ENCODE peak calls at places on chromosomes 6 and 20, in seven cellular contexts. D is stomach, G is ovary, J is Peyer's patch, V is right lobe of liver, K is upper lobe of left lung, W is GM12878. E is an unnamed sample. For H3K36me3 and H3K4me1, the result is how much of the 10 kb centered on the place peaks cover.

GRCh38 chr6:155418017-155418749 is 37.5 kb downstream of the NOX3 start:
- DNase-seq in D (no peak), G (no peak), J (peak), V (no peak), K (no peak), W (peak), E (no peak)

GRCh38 chr20:1900321-1900791 is 5.1 kb downstream of the SIRPA start:
- DNase-seq in D (peak), G (peak), J (peak), V (no peak), K (no peak), W (no peak), E (no peak)

GRCh38 chr6:144343736-144344428 is 58.7 kb downstream of the UTRN start:
- DNase-seq in D (peak), G (no peak), J (peak), V (no peak), K (no peak), W (peak), E (no peak)

GRCh38 chr6:36616888-36617521 is 22.8 kb downstream of the SRSF3 start:
- DNase-seq in D (peak), G (no peak), J (no peak), V (peak), K (peak), W (no peak), E (peak)

GRCh38 chr6:5541751-5542432 is 280.6 kb downstream of the FARS2 start:
- DNase-seq in D (no peak), G (no peak), J (no peak), V (no peak), K (no peak), W (no peak), E (no peak)

GRCh38 chr6:135182120-135182992 is 1.2 kb downstream of the MYB start:
- DNase-seq in D (peak), G (no peak), J (peak), V (peak), K (peak), W (no peak), E (no peak)

GRCh38 chr6:27146706-27147507 is 100.6 kb upstream of the PRSS16 start:
- DNase-seq in D (peak), G (peak), J (peak), V (peak), K (peak), W (peak), E (peak)

GRCh38 chr6:7107578-7108195 is at the start of gene RREB1:
- DNase-seq in D (peak), G (peak), J (peak), V (peak), K (peak), W (no peak), E (peak)

GRCh38 chr6:114090626-114091025 is 119.7 kb upstream of the HDAC2 start:
- DNase-seq in D (no peak), G (no peak), J (no peak), V (no peak), K (no peak), W (no peak), E (no peak)

GRCh38 chr6:5213851-5214507 is 46.8 kb downstream of the LYRM4 start:
- DNase-seq in D (no peak), G (no peak), J (no peak), V (no peak), K (peak), W (no peak), E (no peak)

GRCh38 chr6:8837343-8837742 is 402.0 kb upstream of the SLC35B3 start:
- DNase-seq in D (no peak), G (no peak), J (no peak), V (no peak), K (no peak), W (no peak), E (no peak)

GRCh38 chr6:85460951-85461805 is 11.3 kb downstream of the NT5E start:
- DNase-seq in D (no peak), G (peak), J (peak), V (no peak), K (no peak), W (peak), E (no peak)

GRCh38 chr20:19207541-19207940 is 4.9 kb upstream of the SLC24A3 start:
- DNase-seq in D (no peak), G (no peak), J (no peak), V (no peak), K (no peak), W (no peak), E (no peak)

GRCh38 chr20:8144282-8145245 is 12.5 kb downstream of the PLCB1 start:
- DNase-seq in D (no peak), G (no peak), J (no peak), V (peak), K (no peak), W (no peak), E (no peak)

GRCh38 chr20:53943522-53944291 is 126.7 kb downstream of the BCAS1 start:
- DNase-seq in D (no peak), G (no peak), J (no peak), V (no peak), K (no peak), W (no peak), E (no peak)

GRCh38 chr6:36827261-36828079 is 11.8 kb downstream of the CPNE5 start:
- DNase-seq in D (no peak), G (peak), J (no peak), V (peak), K (no peak), W (no peak), E (no peak)

GRCh38 chr6:156617376-156617775 is 159.8 kb upstream of the ARID1B start:
- DNase-seq in D (peak), G (no peak), J (no peak), V (no peak), K (no peak), W (no peak), E (no peak)

GRCh38 chr6:31721351-31722020 is at the start of gene LY6G6C:
- DNase-seq in D (no peak), G (no peak), J (no peak), V (no peak), K (no peak), W (no peak), E (no peak)

GRCh38 chr6:134999107-134999506 is 49.2 kb upstream of the ALDH8A1 start:
- DNase-seq in D (no peak), G (no peak), J (no peak), V (no peak), K (no peak), W (no peak), E (no peak)

GRCh38 chr20:2300420-2300819 is 4.6 kb downstream of the TGM3 start:
- DNase-seq in D (peak), G (no peak), J (no peak), V (peak), K (no peak), W (no peak), E (no peak)

GRCh38 chr6:11012976-11013375 is 31.1 kb downstream of the ELOVL2 start:
- DNase-seq in D (no peak), G (no peak), J (no peak), V (no peak), K (no peak), W (no peak), E (no peak)

GRCh38 chr6:34248198-34248726 is 544 bp downstream of the SMIM29 start:
- DNase-seq in D (peak), G (peak), J (peak), V (peak), K (peak), W (no peak), E (peak)

GRCh38 chr20:12827796-12828406 is 180.9 kb upstream of the SPTLC3 start:
- DNase-seq in D (no peak), G (no peak), J (no peak), V (no peak), K (no peak), W (no peak), E (no peak)

GRCh38 chr6:100426241-100426640 is 38.5 kb downstream of the SIM1 start:
- DNase-seq in D (no peak), G (no peak), J (no peak), V (no peak), K (no peak), W (no peak), E (no peak)

GRCh38 chr6:96784650-96785049 is 52.6 kb downstream of the GPR63 start:
- DNase-seq in D (no peak), G (no peak), J (no peak), V (no peak), K (no peak), W (no peak), E (no peak)

GRCh38 chr6:167825759-167826229 is 917 bp upstream of the AFDN start:
- DNase-seq in D (peak), G (peak), J (peak), V (peak), K (peak), W (no peak), E (peak)

GRCh38 chr6:90098025-90098474 is 198.6 kb downstream of the BACH2 start:
- DNase-seq in D (no peak), G (peak), J (peak), V (no peak), K (no peak), W (no peak), E (peak)

GRCh38 chr6:142841915-142842314 is 103.1 kb downstream of the HIVEP2 start:
- DNase-seq in D (no peak), G (no peak), J (no peak), V (no peak), K (no peak), W (no peak), E (no peak)

GRCh38 chr6:53598584-53598983 is 53.7 kb upstream of the GCLC start:
- DNase-seq in D (no peak), G (no peak), J (no peak), V (no peak), K (no peak), W (no peak), E (no peak)

GRCh38 chr6:25637946-25638345 is 14.1 kb upstream of the SCGN start:
- DNase-seq in D (no peak), G (no peak), J (no peak), V (no peak), K (no peak), W (no peak), E (no peak)

GRCh38 chr20:1012359-1013168 is 10.5 kb upstream of the RSPO4 start:
- DNase-seq in D (no peak), G (no peak), J (no peak), V (no peak), K (peak), W (no peak), E (no peak)

GRCh38 chr20:35967979-35968640 is at the start of gene CNBD2:
- DNase-seq in D (no peak), G (no peak), J (no peak), V (no peak), K (no peak), W (no peak), E (no peak)

GRCh38 chr6:67883500-67884366 is 751.3 kb upstream of the ADGRB3 start:
- DNase-seq in D (no peak), G (no peak), J (no peak), V (no peak), K (no peak), W (no peak), E (no peak)

GRCh38 chr6:87705070-87705691 is 3.1 kb upstream of the AKIRIN2 start:
- DNase-seq in D (no peak), G (no peak), J (no peak), V (no peak), K (no peak), W (peak), E (no peak)

GRCh38 chr20:59078231-59078630 is 35.6 kb upstream of the PRELID3B start:
- DNase-seq in D (no peak), G (no peak), J (no peak), V (no peak), K (no peak), W (no peak), E (no peak)

GRCh38 chr6:106702451-106703110 is 73.2 kb downstream of the QRSL1 start:
- DNase-seq in D (peak), G (no peak), J (peak), V (peak), K (no peak), W (peak), E (no peak)

GRCh38 chr6:106700581-106700980 is 71.2 kb downstream of the QRSL1 start:
- DNase-seq in D (no peak), G (no peak), J (no peak), V (no peak), K (no peak), W (no peak), E (no peak)

GRCh38 chr6:106702046-106702445 is 72.7 kb downstream of the QRSL1 start:
- DNase-seq in D (no peak), G (no peak), J (peak), V (no peak), K (no peak), W (no peak), E (no peak)

GRCh38 chr6:106704327-106704726 is 74.9 kb downstream of the QRSL1 start:
- DNase-seq in D (no peak), G (no peak), J (no peak), V (no peak), K (no peak), W (no peak), E (no peak)

DNA sequence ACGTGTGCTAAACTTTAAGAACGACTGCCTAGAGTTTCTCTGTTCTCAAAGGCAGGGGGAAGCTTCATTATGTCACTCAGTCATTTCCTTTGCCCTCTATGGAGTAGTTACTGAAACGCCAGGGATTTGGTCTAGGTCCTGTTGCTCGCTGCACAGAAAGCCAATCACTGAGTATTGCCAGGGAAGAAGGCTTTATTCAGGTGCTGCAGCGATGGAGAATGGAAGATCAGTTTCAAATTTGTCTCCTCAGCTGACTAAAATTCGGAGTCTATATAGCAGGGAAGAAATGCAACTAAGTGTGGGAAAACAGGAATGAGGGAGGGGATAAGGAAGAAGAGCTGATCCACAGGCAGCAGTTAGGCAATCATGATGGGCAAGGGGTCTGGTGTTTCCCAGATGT is 75.8 kb downstream of the QRSL1 start:
- DNase-seq in D (no peak), G (no peak), J (no peak), V (no peak), K (no peak), W (no peak), E (no peak)
- H3K36me3 ChIP-seq in D (under half), G (under half), J (under half), V (under half), K (under half), W (under half), E (under half)

DNA sequence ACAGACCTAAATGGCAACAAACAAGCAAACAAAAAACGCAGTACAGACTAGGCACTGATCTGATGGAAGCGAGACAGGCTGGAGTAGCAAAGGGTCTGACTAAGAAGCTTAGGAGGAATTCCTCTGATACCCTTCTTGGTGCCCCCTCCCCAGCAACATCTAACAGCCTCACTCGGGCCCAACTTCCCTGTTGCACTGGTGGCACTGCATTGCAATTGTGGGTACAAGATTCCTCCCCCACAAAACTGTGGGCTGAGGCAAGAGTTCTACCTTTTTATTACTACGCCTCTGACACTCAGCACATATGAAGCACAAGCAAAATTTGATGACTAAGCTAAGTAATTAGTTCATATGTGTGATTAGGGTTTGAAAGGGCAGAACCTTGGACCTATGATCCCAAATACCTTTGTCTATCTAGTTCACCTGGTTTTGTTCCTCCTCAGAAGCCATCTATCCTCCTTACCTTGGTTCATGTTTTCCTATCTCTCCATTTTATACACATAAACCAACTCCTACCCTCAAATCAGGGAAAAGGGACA is 83.5 kb downstream of the ZHX3 start:
- DNase-seq in D (no peak), G (no peak), J (no peak), V (no peak), K (no peak), W (no peak), E (no peak)
- H3K4me1 ChIP-seq in D (under half), G (under half), J (under half), V (under half), K (under half), W (under half), E (half or more)

DNA sequence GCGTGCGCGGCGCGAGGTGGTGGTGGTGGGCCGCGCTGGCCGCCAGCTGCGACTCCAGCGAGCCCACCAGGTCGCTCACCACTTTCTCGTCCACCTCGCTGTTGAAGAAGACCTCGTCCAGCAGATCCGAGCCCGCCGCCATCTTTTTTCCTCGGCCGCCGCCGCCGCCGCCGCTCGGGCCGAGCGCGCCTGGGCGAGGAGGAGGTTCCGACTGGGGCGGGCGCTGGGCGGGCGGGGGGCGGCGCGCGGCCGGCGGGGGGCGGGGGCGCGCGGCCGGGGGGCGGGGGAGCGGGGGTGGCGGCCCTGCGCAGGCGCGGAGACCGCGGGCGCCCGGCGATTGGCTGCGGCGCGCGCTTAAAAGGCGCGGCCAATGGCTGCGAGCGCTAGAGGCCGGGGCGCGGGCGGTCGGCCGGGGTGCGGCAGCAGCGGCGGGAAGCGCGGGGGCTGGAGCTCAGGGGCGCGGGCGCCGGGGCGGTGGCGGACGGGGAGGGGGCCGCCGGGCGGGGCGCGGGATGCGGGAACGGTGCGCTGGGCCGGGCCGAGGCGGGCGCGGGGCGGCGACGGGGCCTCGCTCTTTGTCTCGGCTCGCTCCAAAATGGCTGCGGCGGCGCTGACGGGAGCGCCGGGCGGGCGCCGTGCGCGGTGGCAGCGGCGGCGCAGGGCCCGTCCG is at the start of gene TAF4:
- DNase-seq in D (peak), G (peak), J (peak), V (peak), K (peak), W (no peak), E (peak)
- TF ChIP-seq POLR2A in D (no peak), G (peak), J (peak), V (peak), K (peak), W (peak), E (peak)

GRCh38 chr20:48962976-48963730 is 41.6 kb downstream of the ARFGEF2 start:
- DNase-seq in D (no peak), G (no peak), J (no peak), V (peak), K (no peak), W (no peak), E (no peak)
- H3K36me3 ChIP-seq in D (half or more), G (under half), J (under half), V (under half), K (under half), W (under half), E (under half)

GRCh38 chr20:44173116-44173515 is 13.9 kb downstream of the JPH2 start:
- DNase-seq in D (no peak), G (no peak), J (no peak), V (no peak), K (no peak), W (no peak), E (no peak)

GRCh38 chr20:44176833-44177533 is 10.0 kb downstream of the JPH2 start:
- DNase-seq in D (peak), G (no peak), J (no peak), V (no peak), K (no peak), W (no peak), E (peak)

GRCh38 chr20:44173846-44174245 is 13.1 kb downstream of the JPH2 start:
- DNase-seq in D (no peak), G (no peak), J (no peak), V (no peak), K (no peak), W (no peak), E (no peak)

GRCh38 chr20:44172572-44172950 is 14.4 kb downstream of the JPH2 start:
- DNase-seq in D (no peak), G (no peak), J (no peak), V (no peak), K (no peak), W (no peak), E (no peak)

GRCh38 chr20:44174996-44175766 is 11.8 kb downstream of the JPH2 start:
- DNase-seq in D (no peak), G (no peak), J (no peak), V (no peak), K (no peak), W (no peak), E (peak)
- H3K4me1 ChIP-seq in D (under half), G (under half), J (under half), V (under half), K (under half), W (under half), E (half or more)

GRCh38 chr6:41073968-41074691 is 1.4 kb downstream of the NFYA start:
- DNase-seq in D (no peak), G (no peak), J (no peak), V (no peak), K (no peak), W (no peak), E (no peak)

GRCh38 chr6:41072836-41073202 is at the start of gene NFYA:
- DNase-seq in D (peak), G (no peak), J (peak), V (peak), K (peak), W (no peak), E (no peak)

GRCh38 chr6:41074692-41075436 is 2.1 kb downstream of the NFYA start:
- DNase-seq in D (no peak), G (no peak), J (no peak), V (peak), K (no peak), W (no peak), E (peak)

GRCh38 chr6:41071923-41072835 is at the start of gene OARD1:
- DNase-seq in D (peak), G (peak), J (peak), V (peak), K (peak), W (peak), E (peak)

DNA sequence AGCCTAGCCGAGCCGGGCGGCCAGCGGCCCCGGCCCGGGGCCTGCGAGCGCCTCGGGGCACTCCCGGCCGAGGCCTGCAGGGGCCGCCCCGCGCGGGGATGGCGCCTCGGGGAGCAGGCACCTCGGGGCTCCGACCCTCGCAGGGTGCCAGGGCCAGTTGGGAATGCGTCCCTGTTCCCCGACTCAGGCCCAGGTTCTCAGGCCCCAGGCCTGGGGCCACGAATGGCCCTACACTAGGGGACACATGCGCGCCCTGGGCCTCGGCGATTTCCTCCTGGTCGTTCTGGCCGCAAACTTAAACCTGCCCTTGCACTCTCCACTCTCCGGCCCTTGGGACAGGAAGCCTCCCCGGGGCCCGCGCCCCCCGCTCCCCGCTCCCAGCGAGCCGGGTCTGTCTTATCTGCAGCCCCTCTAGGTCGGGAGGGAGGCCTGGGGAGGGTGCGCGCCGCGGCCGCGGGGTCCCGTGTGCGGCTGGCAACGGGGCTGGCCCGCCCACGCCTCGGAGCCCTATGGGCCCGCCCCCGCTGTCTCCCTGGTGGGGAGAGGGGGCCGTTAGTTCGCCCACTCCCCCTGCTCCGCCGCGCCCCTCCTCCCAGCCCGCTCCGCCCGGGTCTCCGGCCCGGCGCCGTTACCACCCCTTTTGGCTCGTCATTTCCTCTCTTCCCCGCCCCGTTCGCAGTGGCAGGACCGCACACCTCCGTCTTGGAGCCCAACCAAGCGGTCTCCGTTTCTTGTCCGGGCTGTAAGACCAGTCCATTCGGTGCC is 611 bp downstream of the NFYA start:
- DNase-seq in D (peak), G (peak), J (peak), V (peak), K (peak), W (peak), E (peak)
- TF ChIP-seq POLR2A in D (peak), G (peak), J (peak), V (peak), K (peak), W (peak), E (peak)